ENCODE peak calls at places on chromosome 12, in ten cellular contexts. One of them, this sample, is unnamed.

GRCh38 chr12:15446798-15447197 is 124.5 kb downstream of the PTPRO start:
- DNase-seq in effector CD4-positive, alpha-beta T cell: no peak
- DNase-seq in CD4-positive, CD25-positive, alpha-beta regulatory T cell: no peak
- DNase-seq in activated CD4-positive, CD25-positive, alpha-beta regulatory T cell treated with anti-CD3 and anti-CD28 coated beads, Interleukin-2, amount 50 U/mL, for 16 hours: no peak
- DNase-seq in activated B cell treated with CpG ODN at 0.5 μM for 24 hours: no peak
- DNase-seq in AG09319: no peak
- DNase-seq in sciatic nerve: no peak
- DNase-seq in fibroblast of gingiva: no peak
- DNase-seq in stimulated activated CD4-positive, alpha-beta T cell treated with anti-CD3 and anti-CD28 coated beads, Interleukin-4, amount 100 ng/mL, for 4 hours: no peak
- DNase-seq in naive B cell: no peak
- DNase-seq in this sample: peak; percentile 3

GRCh38 chr12:127957001-127957660 is 309.8 kb upstream of the TMEM132C start:
- DNase-seq in CD4-positive, CD25-positive, alpha-beta regulatory T cell: no peak
- DNase-seq in naive B cell: no peak
- DNase-seq in activated CD4-positive, CD25-positive, alpha-beta regulatory T cell treated with anti-CD3 and anti-CD28 coated beads, Interleukin-2, amount 50 U/mL, for 16 hours: no peak
- DNase-seq in activated B cell treated with CpG ODN at 0.5 μM for 24 hours: no peak
- DNase-seq in sciatic nerve: no peak
- DNase-seq in effector CD4-positive, alpha-beta T cell: no peak
- DNase-seq in AG09319: no peak
- DNase-seq in fibroblast of gingiva: no peak
- DNase-seq in stimulated activated CD4-positive, alpha-beta T cell treated with anti-CD3 and anti-CD28 coated beads, Interleukin-4, amount 100 ng/mL, for 4 hours: no peak
- DNase-seq in this sample: peak; percentile 11

GRCh38 chr12:92144631-92145480 is 790 bp downstream of the BTG1 start:
- DNase-seq in activated B cell treated with CpG ODN at 0.5 μM for 24 hours: no peak
- DNase-seq in stimulated activated CD4-positive, alpha-beta T cell treated with anti-CD3 and anti-CD28 coated beads, Interleukin-4, amount 100 ng/mL, for 4 hours: peak; percentile 38
- DNase-seq in activated CD4-positive, CD25-positive, alpha-beta regulatory T cell treated with anti-CD3 and anti-CD28 coated beads, Interleukin-2, amount 50 U/mL, for 16 hours: peak; percentile 23
- DNase-seq in AG09319: no peak
- DNase-seq in effector CD4-positive, alpha-beta T cell: peak; percentile 28
- DNase-seq in sciatic nerve: peak; percentile 77
- DNase-seq in fibroblast of gingiva: peak; percentile 25
- DNase-seq in CD4-positive, CD25-positive, alpha-beta regulatory T cell: peak; percentile 63
- DNase-seq in naive B cell: no peak
- DNase-seq in this sample: no peak

GRCh38 chr12:50788562-50788961 is 24.7 kb downstream of the ATF1 start:
- DNase-seq in activated CD4-positive, CD25-positive, alpha-beta regulatory T cell treated with anti-CD3 and anti-CD28 coated beads, Interleukin-2, amount 50 U/mL, for 16 hours: no peak
- DNase-seq in sciatic nerve: no peak
- DNase-seq in activated B cell treated with CpG ODN at 0.5 μM for 24 hours: no peak
- DNase-seq in CD4-positive, CD25-positive, alpha-beta regulatory T cell: no peak
- DNase-seq in naive B cell: no peak
- DNase-seq in AG09319: peak; percentile 69
- DNase-seq in fibroblast of gingiva: peak; percentile 87
- DNase-seq in effector CD4-positive, alpha-beta T cell: no peak
- DNase-seq in stimulated activated CD4-positive, alpha-beta T cell treated with anti-CD3 and anti-CD28 coated beads, Interleukin-4, amount 100 ng/mL, for 4 hours: no peak
- DNase-seq in this sample: no peak

GRCh38 chr12:132700212-132700913 is 10.3 kb upstream of the PGAM5 start:
- DNase-seq in CD4-positive, CD25-positive, alpha-beta regulatory T cell: no peak
- DNase-seq in activated B cell treated with CpG ODN at 0.5 μM for 24 hours: no peak
- DNase-seq in effector CD4-positive, alpha-beta T cell: no peak
- DNase-seq in AG09319: no peak
- DNase-seq in fibroblast of gingiva: peak; percentile 62
- DNase-seq in stimulated activated CD4-positive, alpha-beta T cell treated with anti-CD3 and anti-CD28 coated beads, Interleukin-4, amount 100 ng/mL, for 4 hours: no peak
- DNase-seq in sciatic nerve: no peak
- DNase-seq in activated CD4-positive, CD25-positive, alpha-beta regulatory T cell treated with anti-CD3 and anti-CD28 coated beads, Interleukin-2, amount 50 U/mL, for 16 hours: no peak
- DNase-seq in naive B cell: no peak
- DNase-seq in this sample: no peak

GRCh38 chr12:51922762-51923505 is 15.6 kb downstream of the ACVRL1 start:
- DNase-seq in AG09319: peak; percentile 44
- DNase-seq in activated B cell treated with CpG ODN at 0.5 μM for 24 hours: no peak
- DNase-seq in CD4-positive, CD25-positive, alpha-beta regulatory T cell: no peak
- DNase-seq in sciatic nerve: no peak
- DNase-seq in activated CD4-positive, CD25-positive, alpha-beta regulatory T cell treated with anti-CD3 and anti-CD28 coated beads, Interleukin-2, amount 50 U/mL, for 16 hours: no peak
- DNase-seq in naive B cell: peak; percentile 21
- DNase-seq in stimulated activated CD4-positive, alpha-beta T cell treated with anti-CD3 and anti-CD28 coated beads, Interleukin-4, amount 100 ng/mL, for 4 hours: no peak
- DNase-seq in effector CD4-positive, alpha-beta T cell: no peak
- DNase-seq in fibroblast of gingiva: peak; percentile 80
- DNase-seq in this sample: peak; percentile 78

GRCh38 chr12:57522887-57523705 is 472 bp downstream of the MBD6 start:
- DNase-seq in activated B cell treated with CpG ODN at 0.5 μM for 24 hours: no peak
- DNase-seq in fibroblast of gingiva: peak; percentile 55
- DNase-seq in activated CD4-positive, CD25-positive, alpha-beta regulatory T cell treated with anti-CD3 and anti-CD28 coated beads, Interleukin-2, amount 50 U/mL, for 16 hours: no peak
- DNase-seq in stimulated activated CD4-positive, alpha-beta T cell treated with anti-CD3 and anti-CD28 coated beads, Interleukin-4, amount 100 ng/mL, for 4 hours: no peak
- DNase-seq in naive B cell: no peak
- DNase-seq in effector CD4-positive, alpha-beta T cell: peak; percentile 45
- DNase-seq in CD4-positive, CD25-positive, alpha-beta regulatory T cell: peak; percentile 51
- DNase-seq in AG09319: no peak
- DNase-seq in sciatic nerve: peak; percentile 84
- DNase-seq in this sample: no peak

GRCh38 chr12:82507656-82508055 is 149.3 kb downstream of the METTL25 start:
- DNase-seq in AG09319: no peak
- DNase-seq in activated B cell treated with CpG ODN at 0.5 μM for 24 hours: no peak
- DNase-seq in effector CD4-positive, alpha-beta T cell: no peak
- DNase-seq in activated CD4-positive, CD25-positive, alpha-beta regulatory T cell treated with anti-CD3 and anti-CD28 coated beads, Interleukin-2, amount 50 U/mL, for 16 hours: no peak
- DNase-seq in CD4-positive, CD25-positive, alpha-beta regulatory T cell: no peak
- DNase-seq in stimulated activated CD4-positive, alpha-beta T cell treated with anti-CD3 and anti-CD28 coated beads, Interleukin-4, amount 100 ng/mL, for 4 hours: no peak
- DNase-seq in naive B cell: no peak
- DNase-seq in fibroblast of gingiva: no peak
- DNase-seq in sciatic nerve: no peak
- DNase-seq in this sample: no peak

GRCh38 chr12:94290353-94290752 is 142.0 kb downstream of the PLXNC1 start:
- DNase-seq in stimulated activated CD4-positive, alpha-beta T cell treated with anti-CD3 and anti-CD28 coated beads, Interleukin-4, amount 100 ng/mL, for 4 hours: no peak
- DNase-seq in naive B cell: no peak
- DNase-seq in sciatic nerve: no peak
- DNase-seq in effector CD4-positive, alpha-beta T cell: no peak
- DNase-seq in CD4-positive, CD25-positive, alpha-beta regulatory T cell: no peak
- DNase-seq in AG09319: no peak
- DNase-seq in activated CD4-positive, CD25-positive, alpha-beta regulatory T cell treated with anti-CD3 and anti-CD28 coated beads, Interleukin-2, amount 50 U/mL, for 16 hours: no peak
- DNase-seq in fibroblast of gingiva: no peak
- DNase-seq in activated B cell treated with CpG ODN at 0.5 μM for 24 hours: no peak
- DNase-seq in this sample: no peak

GRCh38 chr12:112599871-112600270 is 181.1 kb downstream of the PTPN11 start:
- DNase-seq in AG09319: no peak
- DNase-seq in CD4-positive, CD25-positive, alpha-beta regulatory T cell: no peak
- DNase-seq in effector CD4-positive, alpha-beta T cell: no peak
- DNase-seq in activated CD4-positive, CD25-positive, alpha-beta regulatory T cell treated with anti-CD3 and anti-CD28 coated beads, Interleukin-2, amount 50 U/mL, for 16 hours: no peak
- DNase-seq in fibroblast of gingiva: peak; percentile 75
- DNase-seq in activated B cell treated with CpG ODN at 0.5 μM for 24 hours: no peak
- DNase-seq in sciatic nerve: no peak
- DNase-seq in naive B cell: no peak
- DNase-seq in stimulated activated CD4-positive, alpha-beta T cell treated with anti-CD3 and anti-CD28 coated beads, Interleukin-4, amount 100 ng/mL, for 4 hours: no peak
- DNase-seq in this sample: peak; percentile 9